ENCODE peak calls at places on chromosomes 12 and 14, in seven cellular contexts. R is HCT116, S is GM12878, M is K562, T is H1, O is SK-N-SH, L is HepG2. Q is an unnamed sample.
A peak's percentile ranks its signal among the peaks of the same experiment; 100 is the strongest.

GRCh38 chr14:90388437-90388836 is 8.4 kb upstream of the CALM1 start:
- DNase-seq in S (no peak), R (peak; percentile 38), O (no peak), M (peak; percentile 26), L (no peak), T (no peak), Q (no peak)

GRCh38 chr14:64671591-64671990 is 32.6 kb upstream of the PLEKHG3 start:
- DNase-seq in L (peak; percentile 59), O (peak; percentile 69), T (no peak), S (no peak), R (peak; percentile 60), M (peak; percentile 37), Q (peak; percentile 79)

GRCh38 chr12:66755727-66756395 is 77.0 kb upstream of the GRIP1 start:
- DNase-seq in S (no peak), M (no peak), O (no peak), R (no peak), T (no peak), L (no peak), Q (no peak)

GRCh38 chr12:2019126-2019525 is 14.9 kb upstream of the DCP1B start:
- DNase-seq in R (no peak), M (no peak), O (no peak), S (no peak), T (no peak), L (no peak), Q (no peak)

GRCh38 chr12:31234053-31234835 is 91.7 kb downstream of the SINHCAF start:
- DNase-seq in R (no peak), L (no peak), M (no peak), O (no peak), S (no peak), T (no peak), Q (no peak)

GRCh38 chr14:23667134-23667533 is 31.0 kb downstream of the DHRS2 start:
- DNase-seq in R (no peak), O (no peak), M (no peak), T (no peak), S (no peak), L (no peak), Q (no peak)

GRCh38 chr12:15796493-15797141 is 7.4 kb upstream of the EPS8 start:
- DNase-seq in O (no peak), T (no peak), S (no peak), M (no peak), R (peak; percentile 62), L (peak; percentile 37), Q (no peak)

GRCh38 chr12:126708492-126708896 is 1558.5 kb upstream of the TMEM132C start:
- DNase-seq in L (no peak), M (no peak), O (peak; percentile 24), R (no peak), T (no peak), S (no peak), Q (no peak)

GRCh38 chr14:103879570-103880333 is 32.4 kb upstream of the PPP1R13B start:
- DNase-seq in S (no peak), T (peak; percentile 73), L (peak; percentile 97), O (peak; percentile 51), M (peak; percentile 17), R (no peak), Q (peak; percentile 94)

GRCh38 chr12:113462117-113462774 is 9.4 kb downstream of the LHX5 start:
- DNase-seq in M (peak; percentile 78), S (no peak), R (peak; percentile 67), O (peak; percentile 87), L (peak; percentile 44), T (peak; percentile 90), Q (peak; percentile 87)

GRCh38 chr14:49954171-49954631 is 61.3 kb downstream of the ARF6 start:
- DNase-seq in S (no peak), T (no peak), L (no peak), M (no peak), R (no peak), O (no peak), Q (no peak)

GRCh38 chr14:101361044-101361443 is 200.3 kb upstream of the DIO3 start:
- DNase-seq in O (no peak), M (no peak), L (no peak), R (no peak), S (no peak), T (no peak), Q (no peak)

GRCh38 chr12:105670664-105671063 is 340.2 kb downstream of the C12orf75 start:
- DNase-seq in R (no peak), S (no peak), M (no peak), O (no peak), T (no peak), L (no peak), Q (no peak)

GRCh38 chr14:81313775-81314429 is 86.2 kb downstream of the STON2 start:
- DNase-seq in S (no peak), L (no peak), R (no peak), T (no peak), M (no peak), O (no peak), Q (no peak)

GRCh38 chr12:12350868-12351463 is 924 bp upstream of the MANSC1 start:
- DNase-seq in T (no peak), M (no peak), R (no peak), O (no peak), S (no peak), L (peak; percentile 97), Q (peak; percentile 64)

GRCh38 chr12:68334136-68334535 is 2.0 kb upstream of the MDM1 start:
- DNase-seq in S (peak; percentile 45), T (no peak), M (no peak), R (no peak), O (peak; percentile 19), L (no peak), Q (peak; percentile 19)

GRCh38 chr14:99838555-99839193 is 45.5 kb downstream of the EML1 start:
- DNase-seq in M (no peak), O (no peak), S (no peak), L (peak; percentile 84), R (no peak), T (peak; percentile 67), Q (peak; percentile 86)

GRCh38 chr14:38078393-38078792 is 129.3 kb upstream of the SSTR1 start:
- DNase-seq in S (no peak), L (no peak), M (no peak), O (no peak), R (no peak), T (no peak), Q (no peak)

GRCh38 chr14:92710001-92710341 is 38.5 kb downstream of the LGMN start:
- DNase-seq in S (no peak), M (no peak), T (no peak), R (no peak), O (no peak), L (no peak), Q (no peak)

GRCh38 chr12:51837286-51837685 is 11.2 kb downstream of the FIGNL2 start:
- DNase-seq in T (no peak), L (no peak), S (no peak), R (no peak), M (no peak), O (peak; percentile 54), Q (no peak)

GRCh38 chr12:57224278-57224972 is 5.1 kb upstream of the SHMT2 start:
- DNase-seq in R (no peak), S (no peak), O (no peak), L (no peak), T (no peak), M (no peak), Q (no peak)

GRCh38 chr12:50923361-50924130 is 28.8 kb upstream of the HIGD1C start:
- DNase-seq in T (no peak), S (no peak), O (no peak), L (no peak), M (no peak), R (no peak), Q (no peak)

GRCh38 chr12:15829949-15830348 is 40.8 kb upstream of the EPS8 start:
- DNase-seq in S (no peak), L (no peak), O (no peak), T (no peak), R (no peak), M (no peak), Q (no peak)

GRCh38 chr12:66255737-66256136 is 46.6 kb upstream of the HELB start:
- DNase-seq in R (no peak), O (no peak), S (no peak), T (no peak), L (no peak), M (no peak), Q (no peak)

GRCh38 chr14:29222671-29223268 is 456.2 kb downstream of the FOXG1 start:
- DNase-seq in T (no peak), L (peak; percentile 63), R (no peak), O (peak; percentile 0), S (no peak), M (no peak), Q (peak; percentile 16)

GRCh38 chr12:58502236-58502635 is 418.1 kb downstream of the LRIG3 start:
- DNase-seq in O (no peak), L (no peak), S (no peak), R (no peak), T (no peak), M (no peak), Q (no peak)

DNA sequence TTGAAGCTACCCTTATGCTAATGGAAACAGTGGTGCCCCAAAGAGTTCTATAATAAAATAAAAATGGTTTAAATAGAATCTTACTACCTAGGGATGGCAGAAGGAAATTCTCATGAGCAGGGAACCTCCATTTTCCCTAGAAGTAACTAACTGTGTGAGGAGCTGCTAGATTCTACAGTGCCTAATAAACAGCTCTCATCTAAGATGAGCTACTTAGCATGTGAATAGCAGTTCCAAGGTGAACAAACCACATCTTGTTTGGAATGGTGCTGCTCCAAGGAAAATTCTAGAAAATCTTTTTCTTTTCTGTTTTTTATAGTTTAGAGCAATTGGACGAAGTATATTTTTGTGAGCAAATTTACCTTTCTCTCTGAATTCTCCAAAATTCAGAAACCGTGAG is 1015.3 kb upstream of the NOVA1 start:
- DNase-seq in R (no peak), M (no peak), O (no peak), S (no peak), T (no peak), L (no peak), Q (no peak)
- TF ChIP-seq JUND in R (no peak), M (no peak), O (no peak), S (no peak), T (no peak), L (no peak), Q (no peak)

GRCh38 chr12:124456652-124457152 is 110.7 kb downstream of the NCOR2 start:
- DNase-seq in L (no peak), R (no peak), M (no peak), O (no peak), S (no peak), T (no peak), Q (no peak)
- TF ChIP-seq JUND in L (no peak), R (no peak), M (no peak), O (no peak), S (no peak), T (no peak), Q (no peak)

GRCh38 chr12:122067548-122067947 is 11.0 kb upstream of the MLXIP start:
- DNase-seq in R (no peak), M (no peak), T (no peak), O (no peak), L (no peak), S (no peak), Q (no peak)
- TF ChIP-seq JUND in R (no peak), M (no peak), T (no peak), O (no peak), L (no peak), S (no peak), Q (no peak)

GRCh38 chr12:11228268-11228879 is 41.1 kb downstream of the PRB3 start:
- DNase-seq in S (peak; percentile 16), T (peak; percentile 75), L (peak; percentile 56), R (peak; percentile 35), M (peak; percentile 35), O (peak; percentile 40), Q (peak; percentile 25)

GRCh38 chr12:11227373-11227772 is 40.6 kb upstream of the TAS2R42 start:
- DNase-seq in S (no peak), M (no peak), T (no peak), L (no peak), R (no peak), O (no peak), Q (no peak)
- TF ChIP-seq JUND in S (no peak), M (no peak), T (no peak), L (no peak), R (no peak), O (no peak), Q (no peak)

Q was measured in T47D.